ENCODE peak calls at places on chromosomes 5 and 9, in five cellular contexts. T, D, J, P and W are unnamed samples.

GRCh38 chr9:37446401-37446800 is 18.8 kb downstream of the ZBTB5 start:
- DNase-seq in T (no peak), D (no peak), J (no peak), P (no peak), W (no peak)

GRCh38 chr5:110968246-110969005 is 103.1 kb upstream of the TSLP start:
- DNase-seq in T (no peak), D (no peak), J (no peak), P (no peak), W (no peak)

GRCh38 chr9:100595391-100596199 is 17.7 kb downstream of the CAVIN4 start:
- DNase-seq in T (peak; percentile 55), D (peak; percentile 75), J (no peak), P (peak; percentile 65), W (no peak)

GRCh38 chr5:143886621-143887301 is 74.8 kb downstream of the HMHB1 start:
- DNase-seq in T (no peak), D (no peak), J (no peak), P (no peak), W (no peak)

GRCh38 chr5:129284010-129284409 is 176.1 kb upstream of the ADAMTS19 start:
- DNase-seq in T (no peak), D (no peak), J (no peak), P (no peak), W (no peak)

GRCh38 chr5:155459889-155460500 is 446.4 kb downstream of the KIF4B start:
- DNase-seq in T (no peak), D (no peak), J (no peak), P (no peak), W (no peak)

GRCh38 chr9:23824241-23825142 is 1.5 kb downstream of the ELAVL2 start:
- DNase-seq in T (no peak), D (peak; percentile 68), J (no peak), P (peak; percentile 77), W (peak; percentile 70)

GRCh38 chr9:37025381-37026084 is 8.5 kb downstream of the PAX5 start:
- DNase-seq in T (no peak), D (peak; percentile 34), J (no peak), P (peak; percentile 18), W (no peak)

GRCh38 chr5:152736906-152737305 is 331.8 kb upstream of the NMUR2 start:
- DNase-seq in T (no peak), D (peak; percentile 3), J (no peak), P (peak; percentile 3), W (no peak)